ENCODE peak calls at places on chromosome 6, in eight cellular contexts. L, J, H, F, Y, B, K and T are unnamed samples.

GRCh38 chr6:80457044-80457933 is 350.8 kb downstream of the BCKDHB start:
- DNase-seq in L (peak; percentile 29), J (no peak), H (peak; percentile 81), F (no peak), Y (peak; percentile 98), B (peak; percentile 20), K (no peak), T (peak; percentile 76)

GRCh38 chr6:34370371-34370770 is 22.1 kb downstream of the NUDT3 start:
- DNase-seq in L (no peak), J (no peak), H (peak; percentile 33), F (no peak), Y (no peak), B (no peak), K (no peak), T (no peak)

GRCh38 chr6:85394853-85395538 is 54.9 kb upstream of the NT5E start:
- DNase-seq in L (no peak), J (no peak), H (no peak), F (no peak), Y (peak; percentile 47), B (no peak), K (no peak), T (peak; percentile 75)

GRCh38 chr6:81304486-81304885 is 448.0 kb downstream of the TENT5A start:
- DNase-seq in L (no peak), J (no peak), H (no peak), F (no peak), Y (no peak), B (no peak), K (no peak), T (no peak)

GRCh38 chr6:6678811-6679210 is 90.3 kb downstream of the LY86 start:
- DNase-seq in L (peak; percentile 64), J (no peak), H (no peak), F (peak; percentile 61), Y (no peak), B (peak; percentile 43), K (no peak), T (peak; percentile 38)

GRCh38 chr6:44016131-44016870 is 111.0 kb downstream of the MRPL14 start:
- DNase-seq in L (no peak), J (no peak), H (no peak), F (no peak), Y (peak; percentile 75), B (no peak), K (peak; percentile 27), T (no peak)

GRCh38 chr6:138722425-138723371 is 50.9 kb upstream of the CCDC28A start:
- DNase-seq in L (no peak), J (no peak), H (no peak), F (no peak), Y (peak; percentile 49), B (no peak), K (no peak), T (no peak)

GRCh38 chr6:90329397-90330077 is 32.9 kb upstream of the BACH2 start:
- DNase-seq in L (no peak), J (no peak), H (no peak), F (no peak), Y (no peak), B (no peak), K (no peak), T (no peak)

GRCh38 chr6:124131779-124132178 is 328.1 kb downstream of the NKAIN2 start:
- DNase-seq in L (no peak), J (no peak), H (no peak), F (no peak), Y (no peak), B (no peak), K (no peak), T (no peak)

GRCh38 chr6:98847392-98847766 is 13.0 kb downstream of the POU3F2 start:
- DNase-seq in L (no peak), J (no peak), H (no peak), F (no peak), Y (no peak), B (no peak), K (no peak), T (no peak)
- H3K27me3 ChIP-seq in L (peaks cover 62% of the 10 kb centered on the region), J (peaks cover 13% of the 10 kb centered on the region), H (peaks cover 58% of the 10 kb centered on the region), F (peaks cover 49% of the 10 kb centered on the region), Y (peaks cover 64% of the 10 kb centered on the region), B (peaks cover 68% of the 10 kb centered on the region), K (peaks cover 76% of the 10 kb centered on the region), T (peaks cover 42% of the 10 kb centered on the region)

DNA sequence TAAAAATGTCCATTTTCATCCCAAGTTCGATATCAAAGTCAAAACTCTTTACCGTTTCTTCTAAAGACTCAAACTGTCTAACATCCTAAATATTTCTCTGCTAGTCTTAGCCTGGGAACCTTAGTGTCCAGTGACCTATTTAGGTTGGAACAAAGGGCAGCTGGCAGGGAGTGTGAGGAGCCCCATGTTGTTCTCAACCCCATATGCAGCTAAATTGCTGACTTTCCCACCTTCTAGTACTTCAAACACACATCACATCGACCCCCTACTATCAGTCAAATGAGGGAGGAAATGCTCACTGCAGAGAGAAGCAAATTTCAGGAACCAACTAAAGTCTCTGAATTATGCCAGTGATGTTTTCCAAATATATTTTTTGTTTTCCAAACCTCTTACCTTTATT is 192.6 kb upstream of the RAB32 start:
- DNase-seq in L (no peak), J (no peak), H (no peak), F (no peak), Y (no peak), B (no peak), K (no peak), T (no peak)
- H3K27ac ChIP-seq in L (no peak overlapping the region), J (no peak overlapping the region), H (no peak overlapping the region), F (no peak overlapping the region), Y (no peak overlapping the region), B (no peak overlapping the region), K (no peak overlapping the region), T (no peak overlapping the region)

DNA sequence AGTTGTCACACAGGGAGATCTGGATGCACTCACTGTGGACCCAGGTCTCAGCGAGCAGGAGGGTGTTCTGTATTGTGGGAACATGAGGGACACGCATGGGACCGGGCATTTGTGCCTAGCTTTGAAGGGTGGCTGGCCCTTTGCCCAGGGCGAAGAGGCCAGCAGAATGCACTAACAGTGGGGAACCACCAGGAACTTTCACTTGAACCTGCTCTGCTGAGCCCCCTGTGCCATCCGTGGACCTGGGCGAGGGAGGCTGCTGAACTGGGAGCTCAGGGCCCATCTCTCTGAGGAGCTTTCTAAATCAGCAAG is 1.2 kb upstream of the ULBP2 start:
- DNase-seq in L (no peak), J (no peak), H (no peak), F (no peak), Y (no peak), B (no peak), K (no peak), T (no peak)
- H3K27me3 ChIP-seq in L (peaks cover 44% of the 10 kb centered on the region), J (peaks cover 15% of the 10 kb centered on the region), H (peaks cover 52% of the 10 kb centered on the region), F (peaks cover 24% of the 10 kb centered on the region), Y (peaks cover 39% of the 10 kb centered on the region), B (peaks cover 55% of the 10 kb centered on the region), K (peaks cover 63% of the 10 kb centered on the region), T (peaks cover 26% of the 10 kb centered on the region)

DNA sequence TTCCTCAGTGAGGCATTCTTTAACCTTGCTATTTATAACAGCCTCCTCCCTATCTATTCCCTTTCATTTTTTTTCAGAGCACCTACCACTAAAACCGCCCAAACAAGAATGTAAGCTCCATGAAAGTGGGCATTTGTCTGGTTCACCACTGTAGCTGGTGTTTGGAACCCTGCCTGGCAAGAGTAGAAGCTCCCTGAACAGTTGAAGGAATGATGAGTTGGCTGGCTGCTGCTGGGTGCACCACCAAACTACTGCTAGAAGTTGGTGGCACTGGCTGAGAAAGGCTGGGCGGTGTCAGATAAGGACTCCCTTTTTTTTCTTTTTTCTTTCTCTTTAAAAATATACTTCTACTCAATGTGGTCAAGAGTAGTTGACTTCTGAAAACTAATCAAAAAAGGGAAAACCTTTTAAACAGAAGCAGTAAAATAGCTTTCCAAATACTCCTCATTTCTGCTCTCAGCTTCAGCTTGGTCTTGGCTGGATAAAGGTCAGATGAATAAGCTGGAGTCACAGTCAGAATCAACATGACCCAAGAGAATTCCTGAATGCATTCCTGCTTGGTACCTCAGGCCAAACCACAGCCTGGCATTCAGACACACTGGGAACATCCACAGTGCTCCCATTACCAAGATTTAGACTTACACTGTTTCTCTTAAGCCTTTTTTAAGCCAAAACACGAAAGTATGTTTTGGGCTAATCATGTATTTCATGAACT is 38.0 kb downstream of the RTN4IP1 start:
- DNase-seq in L (no peak), J (no peak), H (no peak), F (no peak), Y (peak; percentile 88), B (no peak), K (no peak), T (no peak)
- H3K27ac ChIP-seq in L (no peak overlapping the region), J (no peak overlapping the region), H (no peak overlapping the region), F (no peak overlapping the region), Y (peak overlapping the region; percentile 86), B (no peak overlapping the region), K (no peak overlapping the region), T (no peak overlapping the region)

DNA sequence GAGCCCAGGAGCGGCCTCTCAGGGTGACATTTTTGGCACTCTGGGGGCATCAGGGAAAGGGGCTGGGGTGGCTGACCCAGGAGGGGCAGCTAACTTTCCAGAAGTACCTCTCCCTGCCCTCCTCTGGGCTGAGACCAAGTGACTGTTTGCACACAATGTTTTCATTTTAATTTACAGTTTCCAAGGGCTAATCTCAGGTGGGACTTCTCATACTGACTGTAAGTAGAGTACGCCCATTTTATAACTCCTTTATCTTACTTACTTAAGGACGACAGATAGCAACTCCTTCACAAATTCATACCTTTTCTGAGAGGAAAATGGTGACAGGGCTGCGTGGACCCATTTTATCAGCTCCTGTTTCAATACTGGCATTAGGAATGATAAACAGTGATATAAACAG is 172.9 kb upstream of the EXOC2 start:
- DNase-seq in L (no peak), J (no peak), H (no peak), F (no peak), Y (no peak), B (no peak), K (no peak), T (no peak)
- H3K27me3 ChIP-seq in L (no peaks in the 10 kb centered on the region), J (peaks cover 3% of the 10 kb centered on the region), H (no peaks in the 10 kb centered on the region), F (no peaks in the 10 kb centered on the region), Y (peaks cover 1% of the 10 kb centered on the region), B (no peaks in the 10 kb centered on the region), K (no peaks in the 10 kb centered on the region), T (no peaks in the 10 kb centered on the region)

GRCh38 chr6:28351087-28351486 is 1.3 kb downstream of the ZKSCAN3 start:
- DNase-seq in L (no peak), J (no peak), H (no peak), F (no peak), Y (no peak), B (no peak), K (no peak), T (no peak)
- H3K27ac ChIP-seq in L (no peak overlapping the region), J (peak overlapping the region; percentile 93), H (no peak overlapping the region), F (no peak overlapping the region), Y (no peak overlapping the region), B (no peak overlapping the region), K (no peak overlapping the region), T (no peak overlapping the region)

GRCh38 chr6:1389791-1390070 is 355 bp downstream of the FOXF2 start:
- DNase-seq in L (no peak), J (no peak), H (no peak), F (no peak), Y (no peak), B (no peak), K (no peak), T (no peak)

GRCh38 chr6:1387632-1388031 is 1.7 kb upstream of the FOXF2 start:
- DNase-seq in L (no peak), J (no peak), H (no peak), F (no peak), Y (no peak), B (no peak), K (no peak), T (no peak)

GRCh38 chr6:1388927-1389790 is at the start of gene FOXF2:
- DNase-seq in L (no peak), J (no peak), H (no peak), F (no peak), Y (no peak), B (no peak), K (no peak), T (no peak)

GRCh38 chr6:1390071-1390804 is 862 bp downstream of the FOXF2 start:
- DNase-seq in L (no peak), J (no peak), H (no peak), F (no peak), Y (peak; percentile 70), B (no peak), K (peak; percentile 69), T (no peak)

GRCh38 chr6:1388081-1388926 is 1.1 kb upstream of the FOXF2 start:
- DNase-seq in L (no peak), J (no peak), H (no peak), F (no peak), Y (peak; percentile 53), B (no peak), K (no peak), T (no peak)
- H3K27me3 ChIP-seq in L (peaks cover 84% of the 10 kb centered on the region), J (no peaks in the 10 kb centered on the region), H (peaks cover 78% of the 10 kb centered on the region), F (peaks cover 39% of the 10 kb centered on the region), Y (no peaks in the 10 kb centered on the region), B (peaks cover 75% of the 10 kb centered on the region), K (peaks cover 90% of the 10 kb centered on the region), T (peaks cover 50% of the 10 kb centered on the region)